ENCODE peak calls at places on chromosomes 4 and X, in six cellular contexts. One of them, this sample, is unnamed.

GRCh38 chrX:40471965-40472648 is 108.7 kb upstream of the ATP6AP2 start:
- DNase-seq in GM12891: no peak
- DNase-seq in HEK293T: peak
- DNase-seq in activated naive CD4-positive, alpha-beta T cell treated with Interleukin-2 at 50 U/mL for 16 hours: peak
- DNase-seq in ELR: peak
- DNase-seq in activated CD4-positive, alpha-beta memory T cell treated with anti-CD3 and anti-CD28 coated beads, Interleukin-2, amount 10 ng/mL, durations not matched to agents 7 days and 5 days: peak
- DNase-seq in this sample: peak

GRCh38 chr4:61514991-61515390 is 314.9 kb downstream of the ADGRL3 start:
- DNase-seq in GM12891: no peak
- DNase-seq in HEK293T: no peak
- DNase-seq in activated naive CD4-positive, alpha-beta T cell treated with Interleukin-2 at 50 U/mL for 16 hours: no peak
- DNase-seq in ELR: no peak
- DNase-seq in activated CD4-positive, alpha-beta memory T cell treated with anti-CD3 and anti-CD28 coated beads, Interleukin-2, amount 10 ng/mL, durations not matched to agents 7 days and 5 days: no peak
- DNase-seq in this sample: no peak

GRCh38 chr4:74097631-74098550 is 1.1 kb downstream of the CXCL2 start:
- DNase-seq in GM12891: no peak
- DNase-seq in HEK293T: no peak
- DNase-seq in activated naive CD4-positive, alpha-beta T cell treated with Interleukin-2 at 50 U/mL for 16 hours: no peak
- DNase-seq in ELR: peak
- DNase-seq in activated CD4-positive, alpha-beta memory T cell treated with anti-CD3 and anti-CD28 coated beads, Interleukin-2, amount 10 ng/mL, durations not matched to agents 7 days and 5 days: no peak
- DNase-seq in this sample: no peak

GRCh38 chr4:21879187-21879586 is 69.4 kb downstream of the KCNIP4 start:
- DNase-seq in GM12891: no peak
- DNase-seq in HEK293T: peak
- DNase-seq in activated naive CD4-positive, alpha-beta T cell treated with Interleukin-2 at 50 U/mL for 16 hours: no peak
- DNase-seq in ELR: peak
- DNase-seq in activated CD4-positive, alpha-beta memory T cell treated with anti-CD3 and anti-CD28 coated beads, Interleukin-2, amount 10 ng/mL, durations not matched to agents 7 days and 5 days: no peak
- DNase-seq in this sample: no peak

GRCh38 chrX:104343408-104344129 is 88.8 kb upstream of the ESX1 start:
- DNase-seq in GM12891: no peak
- DNase-seq in HEK293T: peak
- DNase-seq in activated naive CD4-positive, alpha-beta T cell treated with Interleukin-2 at 50 U/mL for 16 hours: peak
- DNase-seq in ELR: peak
- DNase-seq in activated CD4-positive, alpha-beta memory T cell treated with anti-CD3 and anti-CD28 coated beads, Interleukin-2, amount 10 ng/mL, durations not matched to agents 7 days and 5 days: peak
- DNase-seq in this sample: peak

GRCh38 chr4:32745351-32745750 is 2025.2 kb downstream of the PCDH7 start:
- DNase-seq in GM12891: no peak
- DNase-seq in HEK293T: no peak
- DNase-seq in activated naive CD4-positive, alpha-beta T cell treated with Interleukin-2 at 50 U/mL for 16 hours: no peak
- DNase-seq in ELR: no peak
- DNase-seq in activated CD4-positive, alpha-beta memory T cell treated with anti-CD3 and anti-CD28 coated beads, Interleukin-2, amount 10 ng/mL, durations not matched to agents 7 days and 5 days: no peak
- DNase-seq in this sample: no peak

GRCh38 chr4:112515278-112516075 is 503 bp downstream of the NEUROG2 start:
- DNase-seq in GM12891: peak
- DNase-seq in HEK293T: peak
- DNase-seq in activated naive CD4-positive, alpha-beta T cell treated with Interleukin-2 at 50 U/mL for 16 hours: peak
- DNase-seq in ELR: peak
- DNase-seq in activated CD4-positive, alpha-beta memory T cell treated with anti-CD3 and anti-CD28 coated beads, Interleukin-2, amount 10 ng/mL, durations not matched to agents 7 days and 5 days: peak
- DNase-seq in this sample: no peak

GRCh38 chr4:89837385-89837995 is 529 bp upstream of the SNCA start:
- DNase-seq in GM12891: peak
- DNase-seq in HEK293T: peak
- DNase-seq in activated naive CD4-positive, alpha-beta T cell treated with Interleukin-2 at 50 U/mL for 16 hours: peak
- DNase-seq in ELR: peak
- DNase-seq in activated CD4-positive, alpha-beta memory T cell treated with anti-CD3 and anti-CD28 coated beads, Interleukin-2, amount 10 ng/mL, durations not matched to agents 7 days and 5 days: peak
- DNase-seq in this sample: peak

GRCh38 chr4:72558655-72559054 is 10.4 kb downstream of the ADAMTS3 start:
- DNase-seq in GM12891: no peak
- DNase-seq in HEK293T: no peak
- DNase-seq in activated naive CD4-positive, alpha-beta T cell treated with Interleukin-2 at 50 U/mL for 16 hours: no peak
- DNase-seq in ELR: peak
- DNase-seq in activated CD4-positive, alpha-beta memory T cell treated with anti-CD3 and anti-CD28 coated beads, Interleukin-2, amount 10 ng/mL, durations not matched to agents 7 days and 5 days: no peak
- DNase-seq in this sample: no peak

GRCh38 chrX:9867214-9867613 is 81.0 kb downstream of the SHROOM2 start:
- DNase-seq in GM12891: no peak
- DNase-seq in HEK293T: no peak
- DNase-seq in activated naive CD4-positive, alpha-beta T cell treated with Interleukin-2 at 50 U/mL for 16 hours: no peak
- DNase-seq in ELR: no peak
- DNase-seq in activated CD4-positive, alpha-beta memory T cell treated with anti-CD3 and anti-CD28 coated beads, Interleukin-2, amount 10 ng/mL, durations not matched to agents 7 days and 5 days: no peak
- DNase-seq in this sample: no peak

GRCh38 chr4:19486400-19486799 is 765.3 kb upstream of the SLIT2 start:
- DNase-seq in GM12891: no peak
- DNase-seq in HEK293T: peak
- DNase-seq in activated naive CD4-positive, alpha-beta T cell treated with Interleukin-2 at 50 U/mL for 16 hours: no peak
- DNase-seq in ELR: peak
- DNase-seq in activated CD4-positive, alpha-beta memory T cell treated with anti-CD3 and anti-CD28 coated beads, Interleukin-2, amount 10 ng/mL, durations not matched to agents 7 days and 5 days: no peak
- DNase-seq in this sample: peak

GRCh38 chr4:174631901-174632758 is 109.8 kb upstream of the HPGD start:
- DNase-seq in GM12891: no peak
- DNase-seq in HEK293T: peak
- DNase-seq in activated naive CD4-positive, alpha-beta T cell treated with Interleukin-2 at 50 U/mL for 16 hours: no peak
- DNase-seq in ELR: peak
- DNase-seq in activated CD4-positive, alpha-beta memory T cell treated with anti-CD3 and anti-CD28 coated beads, Interleukin-2, amount 10 ng/mL, durations not matched to agents 7 days and 5 days: no peak
- DNase-seq in this sample: peak

GRCh38 chr4:83931659-83932058 is 395.8 kb downstream of the GPAT3 start:
- DNase-seq in GM12891: no peak
- DNase-seq in HEK293T: no peak
- DNase-seq in activated naive CD4-positive, alpha-beta T cell treated with Interleukin-2 at 50 U/mL for 16 hours: no peak
- DNase-seq in ELR: no peak
- DNase-seq in activated CD4-positive, alpha-beta memory T cell treated with anti-CD3 and anti-CD28 coated beads, Interleukin-2, amount 10 ng/mL, durations not matched to agents 7 days and 5 days: no peak
- DNase-seq in this sample: peak

GRCh38 chr4:148355442-148356123 is 86.6 kb downstream of the NR3C2 start:
- DNase-seq in GM12891: no peak
- DNase-seq in HEK293T: no peak
- DNase-seq in activated naive CD4-positive, alpha-beta T cell treated with Interleukin-2 at 50 U/mL for 16 hours: no peak
- DNase-seq in ELR: no peak
- DNase-seq in activated CD4-positive, alpha-beta memory T cell treated with anti-CD3 and anti-CD28 coated beads, Interleukin-2, amount 10 ng/mL, durations not matched to agents 7 days and 5 days: peak
- DNase-seq in this sample: no peak

GRCh38 chr4:24980064-24980690 is 50.6 kb downstream of the LGI2 start:
- DNase-seq in GM12891: peak
- DNase-seq in HEK293T: peak
- DNase-seq in activated naive CD4-positive, alpha-beta T cell treated with Interleukin-2 at 50 U/mL for 16 hours: peak
- DNase-seq in ELR: peak
- DNase-seq in activated CD4-positive, alpha-beta memory T cell treated with anti-CD3 and anti-CD28 coated beads, Interleukin-2, amount 10 ng/mL, durations not matched to agents 7 days and 5 days: peak
- DNase-seq in this sample: peak

GRCh38 chr4:70747874-70748273 is 26.1 kb downstream of the RUFY3 start:
- DNase-seq in GM12891: no peak
- DNase-seq in HEK293T: no peak
- DNase-seq in activated naive CD4-positive, alpha-beta T cell treated with Interleukin-2 at 50 U/mL for 16 hours: no peak
- DNase-seq in ELR: peak
- DNase-seq in activated CD4-positive, alpha-beta memory T cell treated with anti-CD3 and anti-CD28 coated beads, Interleukin-2, amount 10 ng/mL, durations not matched to agents 7 days and 5 days: no peak
- DNase-seq in this sample: no peak

GRCh38 chrX:113260474-113260873 is 419.8 kb upstream of the AMOT start:
- DNase-seq in GM12891: no peak
- DNase-seq in HEK293T: peak
- DNase-seq in activated naive CD4-positive, alpha-beta T cell treated with Interleukin-2 at 50 U/mL for 16 hours: no peak
- DNase-seq in ELR: no peak
- DNase-seq in activated CD4-positive, alpha-beta memory T cell treated with anti-CD3 and anti-CD28 coated beads, Interleukin-2, amount 10 ng/mL, durations not matched to agents 7 days and 5 days: no peak
- DNase-seq in this sample: no peak

GRCh38 chr4:142036795-142037583 is 400.6 kb downstream of the IL15 start:
- DNase-seq in GM12891: no peak
- DNase-seq in HEK293T: no peak
- DNase-seq in activated naive CD4-positive, alpha-beta T cell treated with Interleukin-2 at 50 U/mL for 16 hours: no peak
- DNase-seq in ELR: peak
- DNase-seq in activated CD4-positive, alpha-beta memory T cell treated with anti-CD3 and anti-CD28 coated beads, Interleukin-2, amount 10 ng/mL, durations not matched to agents 7 days and 5 days: no peak
- DNase-seq in this sample: no peak

GRCh38 chr4:47075241-47075640 is 43.9 kb downstream of the GABRB1 start:
- DNase-seq in GM12891: no peak
- DNase-seq in HEK293T: no peak
- DNase-seq in activated naive CD4-positive, alpha-beta T cell treated with Interleukin-2 at 50 U/mL for 16 hours: no peak
- DNase-seq in ELR: peak
- DNase-seq in activated CD4-positive, alpha-beta memory T cell treated with anti-CD3 and anti-CD28 coated beads, Interleukin-2, amount 10 ng/mL, durations not matched to agents 7 days and 5 days: no peak
- DNase-seq in this sample: no peak

GRCh38 chrX:77505227-77505626 is 58.0 kb downstream of the FGF16 start:
- DNase-seq in GM12891: no peak
- DNase-seq in HEK293T: no peak
- DNase-seq in activated naive CD4-positive, alpha-beta T cell treated with Interleukin-2 at 50 U/mL for 16 hours: no peak
- DNase-seq in ELR: peak
- DNase-seq in activated CD4-positive, alpha-beta memory T cell treated with anti-CD3 and anti-CD28 coated beads, Interleukin-2, amount 10 ng/mL, durations not matched to agents 7 days and 5 days: no peak
- DNase-seq in this sample: no peak

GRCh38 chr4:7381221-7381889 is 53.4 kb downstream of the PSAPL1 start:
- DNase-seq in GM12891: no peak
- DNase-seq in HEK293T: no peak
- DNase-seq in activated naive CD4-positive, alpha-beta T cell treated with Interleukin-2 at 50 U/mL for 16 hours: no peak
- DNase-seq in ELR: peak
- DNase-seq in activated CD4-positive, alpha-beta memory T cell treated with anti-CD3 and anti-CD28 coated beads, Interleukin-2, amount 10 ng/mL, durations not matched to agents 7 days and 5 days: no peak
- DNase-seq in this sample: no peak

GRCh38 chrX:106201502-106202178 is 33.5 kb downstream of the PWWP3B start:
- DNase-seq in GM12891: no peak
- DNase-seq in HEK293T: no peak
- DNase-seq in activated naive CD4-positive, alpha-beta T cell treated with Interleukin-2 at 50 U/mL for 16 hours: no peak
- DNase-seq in ELR: no peak
- DNase-seq in activated CD4-positive, alpha-beta memory T cell treated with anti-CD3 and anti-CD28 coated beads, Interleukin-2, amount 10 ng/mL, durations not matched to agents 7 days and 5 days: no peak
- DNase-seq in this sample: no peak

GRCh38 chr4:3414421-3415279 is 27.1 kb upstream of the HGFAC start:
- DNase-seq in GM12891: no peak
- DNase-seq in HEK293T: no peak
- DNase-seq in activated naive CD4-positive, alpha-beta T cell treated with Interleukin-2 at 50 U/mL for 16 hours: no peak
- DNase-seq in ELR: no peak
- DNase-seq in activated CD4-positive, alpha-beta memory T cell treated with anti-CD3 and anti-CD28 coated beads, Interleukin-2, amount 10 ng/mL, durations not matched to agents 7 days and 5 days: no peak
- DNase-seq in this sample: no peak

GRCh38 chrX:154072192-154072591 is 25.3 kb downstream of the MECP2 start:
- DNase-seq in GM12891: no peak
- DNase-seq in HEK293T: no peak
- DNase-seq in activated naive CD4-positive, alpha-beta T cell treated with Interleukin-2 at 50 U/mL for 16 hours: no peak
- DNase-seq in ELR: no peak
- DNase-seq in activated CD4-positive, alpha-beta memory T cell treated with anti-CD3 and anti-CD28 coated beads, Interleukin-2, amount 10 ng/mL, durations not matched to agents 7 days and 5 days: no peak
- DNase-seq in this sample: no peak

This sample was measured in SK-N-DZ.